ENCODE peak calls at places on chromosomes 16 and 17, in nine cellular contexts. A, L, C, P, I, K, Y, U and W are unnamed samples.

GRCh38 chr16:57379579-57379978 is 7.3 kb downstream of the CX3CL1 start:
- DNase-seq in A (no peak), L (no peak), C (no peak), P (no peak), I (no peak), K (no peak), Y (no peak), U (no peak), W (no peak)

GRCh38 chr17:50779747-50780363 is 12.5 kb upstream of the ANKRD40CL start:
- DNase-seq in A (no peak), L (no peak), C (no peak), P (no peak), I (no peak), K (no peak), Y (no peak), U (no peak), W (no peak)

GRCh38 chr17:40556884-40557414 is 8.3 kb downstream of the CCR7 start:
- DNase-seq in A (peak; percentile 39), L (no peak), C (no peak), P (no peak), I (no peak), K (no peak), Y (no peak), U (no peak), W (no peak)

GRCh38 chr16:7342598-7342997 is 10.0 kb downstream of the RBFOX1 start:
- DNase-seq in A (no peak), L (no peak), C (no peak), P (no peak), I (no peak), K (no peak), Y (no peak), U (no peak), W (no peak)

GRCh38 chr17:50111687-50112655 is 16.8 kb downstream of the PDK2 start:
- DNase-seq in A (peak; percentile 69), L (no peak), C (no peak), P (no peak), I (no peak), K (peak; percentile 32), Y (no peak), U (no peak), W (no peak)

GRCh38 chr17:59491353-59492090 is 73.9 kb upstream of the DHX40 start:
- DNase-seq in A (no peak), L (peak; percentile 10), C (no peak), P (no peak), I (no peak), K (no peak), Y (no peak), U (no peak), W (no peak)

GRCh38 chr16:88790312-88791150 is 5.5 kb upstream of the PIEZO1 start:
- DNase-seq in A (peak; percentile 58), L (peak; percentile 37), C (peak; percentile 83), P (peak; percentile 24), I (no peak), K (no peak), Y (no peak), U (no peak), W (no peak)

GRCh38 chr17:50151041-50151936 is 812 bp upstream of the PPP1R9B start:
- DNase-seq in A (peak; percentile 92), L (peak; percentile 95), C (peak; percentile 92), P (peak; percentile 89), I (peak; percentile 82), K (peak; percentile 83), Y (peak; percentile 72), U (no peak), W (peak; percentile 51)

GRCh38 chr16:85227262-85227923 is 115.1 kb upstream of the CIBAR2 start:
- DNase-seq in A (no peak), L (no peak), C (no peak), P (no peak), I (no peak), K (no peak), Y (no peak), U (no peak), W (no peak)

GRCh38 chr16:65757064-65757463 is 609.4 kb upstream of the CDH5 start:
- DNase-seq in A (no peak), L (peak; percentile 51), C (no peak), P (peak; percentile 11), I (peak; percentile 9), K (no peak), Y (no peak), U (no peak), W (no peak)

GRCh38 chr17:27340990-27341595 is 47.2 kb downstream of the WSB1 start:
- DNase-seq in A (no peak), L (no peak), C (no peak), P (no peak), I (no peak), K (no peak), Y (no peak), U (no peak), W (no peak)

GRCh38 chr17:80115159-80115558 is 13.8 kb downstream of the GAA start:
- DNase-seq in A (no peak), L (no peak), C (no peak), P (no peak), I (no peak), K (no peak), Y (no peak), U (no peak), W (no peak)

GRCh38 chr17:57638284-57638683 is 106.8 kb downstream of the CCDC182 start:
- DNase-seq in A (no peak), L (no peak), C (no peak), P (no peak), I (no peak), K (no peak), Y (no peak), U (no peak), W (no peak)

GRCh38 chr16:65672960-65673359 is 551.1 kb upstream of the CDH11 start:
- DNase-seq in A (no peak), L (peak; percentile 59), C (no peak), P (peak; percentile 22), I (no peak), K (no peak), Y (no peak), U (no peak), W (no peak)

DNA sequence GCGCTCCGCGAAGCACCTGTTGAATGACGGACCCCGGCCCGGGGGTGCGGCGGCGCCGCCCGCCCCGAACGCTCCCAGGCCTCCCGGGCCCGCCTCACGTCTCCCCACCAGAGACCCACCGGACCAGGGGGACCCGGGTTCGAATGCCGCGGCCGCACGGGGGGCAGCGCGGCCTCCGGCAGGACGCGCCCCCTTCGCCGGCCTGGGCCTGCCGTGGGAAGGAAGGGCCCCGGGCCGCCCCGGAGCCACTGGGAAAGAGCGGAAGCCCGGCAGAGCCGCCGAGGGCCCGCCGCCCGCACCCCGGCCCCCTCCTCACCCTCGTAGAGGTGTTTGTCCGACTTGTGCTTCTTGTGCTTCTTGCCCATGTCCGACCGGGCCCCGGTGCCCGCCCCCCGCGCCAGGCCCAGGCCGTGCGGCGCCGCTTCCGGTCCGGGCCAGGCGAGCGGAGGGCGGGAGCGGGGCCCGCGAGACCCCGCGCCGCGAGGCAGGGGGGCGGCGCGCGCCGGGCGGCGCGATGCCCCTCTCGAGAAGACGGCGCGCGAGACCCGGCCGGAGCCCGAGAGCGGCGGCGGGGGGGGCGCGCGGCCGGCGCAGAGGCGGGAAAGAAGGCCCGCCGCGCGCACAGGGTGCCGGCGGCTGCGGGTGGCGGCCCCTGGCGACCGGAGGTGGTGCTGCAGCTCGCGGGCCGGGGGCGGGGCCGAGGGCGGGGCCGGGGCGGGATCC is at the start of gene BRD7:
- DNase-seq in A (peak; percentile 89), L (peak; percentile 68), C (peak; percentile 43), P (peak; percentile 37), I (peak; percentile 27), K (peak; percentile 72), Y (no peak), U (no peak), W (no peak)
- TF ChIP-seq CTCF in A (no peak), L (peak; percentile 22), C (no peak), P (peak; percentile 56), I (peak; percentile 97), K (peak; percentile 62), Y (peak; percentile 32), U (no peak), W (no peak)

GRCh38 chr17:31446195-31446967 is 54.9 kb downstream of the RAB11FIP4 start:
- DNase-seq in A (no peak), L (no peak), C (no peak), P (no peak), I (no peak), K (no peak), Y (no peak), U (no peak), W (no peak)
- TF ChIP-seq CTCF in A (no peak), L (peak; percentile 11), C (no peak), P (peak; percentile 17), I (no peak), K (no peak), Y (no peak), U (peak; percentile 22), W (no peak)

GRCh38 chr17:73478768-73479424 is 165.3 kb downstream of the SDK2 start:
- DNase-seq in A (no peak), L (no peak), C (no peak), P (no peak), I (no peak), K (no peak), Y (no peak), U (no peak), W (no peak)
- TF ChIP-seq CTCF in A (no peak), L (no peak), C (no peak), P (no peak), I (no peak), K (no peak), Y (no peak), U (no peak), W (no peak)

GRCh38 chr17:38568274-38568673 is 37.5 kb downstream of the SRCIN1 start:
- DNase-seq in A (no peak), L (no peak), C (no peak), P (no peak), I (no peak), K (no peak), Y (no peak), U (no peak), W (no peak)

GRCh38 chr17:38567350-38567749 is 38.4 kb downstream of the SRCIN1 start:
- DNase-seq in A (no peak), L (no peak), C (no peak), P (no peak), I (no peak), K (no peak), Y (no peak), U (no peak), W (no peak)

GRCh38 chr17:38566666-38567031 is 39.1 kb downstream of the SRCIN1 start:
- DNase-seq in A (no peak), L (no peak), C (no peak), P (no peak), I (no peak), K (no peak), Y (no peak), U (no peak), W (no peak)

GRCh38 chr17:38569701-38570512 is 35.8 kb downstream of the SRCIN1 start:
- DNase-seq in A (no peak), L (no peak), C (no peak), P (no peak), I (no peak), K (no peak), Y (no peak), U (no peak), W (no peak)

DNA sequence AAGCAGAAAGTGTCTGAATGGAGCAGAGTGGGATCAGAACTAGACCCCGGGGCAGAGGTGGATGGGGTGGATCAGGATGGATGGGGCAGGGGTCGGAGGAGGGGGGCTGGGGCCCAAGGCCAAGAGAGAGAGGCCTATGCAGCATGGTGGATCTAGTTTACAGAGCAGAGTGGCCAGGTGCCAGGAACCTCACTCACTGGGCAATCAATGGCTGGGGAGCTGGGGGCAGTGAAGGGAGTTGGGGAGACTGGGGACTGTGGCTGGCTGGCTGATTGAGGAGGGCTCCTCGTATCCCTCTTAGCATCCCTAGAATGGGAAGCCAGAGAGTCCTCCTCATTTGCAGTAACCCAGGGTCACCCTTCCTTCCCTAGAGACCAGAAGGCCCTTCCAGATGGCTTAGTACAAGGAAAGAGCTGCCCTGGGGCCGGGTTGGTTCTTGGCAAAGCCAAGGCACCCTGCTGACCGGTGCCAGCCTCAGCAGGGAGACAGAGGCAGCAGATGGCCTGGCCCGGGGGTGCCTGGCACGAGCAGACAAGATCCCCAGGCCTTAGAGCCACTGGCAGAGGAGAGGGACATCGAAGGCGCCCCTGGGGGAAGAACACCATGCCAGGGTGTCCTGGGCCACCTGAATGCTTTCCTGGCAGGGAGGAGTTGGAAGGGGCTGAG is 36.8 kb downstream of the SRCIN1 start:
- DNase-seq in A (no peak), L (no peak), C (no peak), P (no peak), I (no peak), K (no peak), Y (no peak), U (no peak), W (no peak)
- TF ChIP-seq CTCF in A (no peak), L (no peak), C (no peak), P (no peak), I (no peak), K (no peak), Y (no peak), U (no peak), W (no peak)